ENCODE peak calls at places on chromosomes 3 and 15, in seven cellular contexts. Q, M, B, I, V, F and O are unnamed samples.

GRCh38 chr15:74240002-74240568 is 4.0 kb downstream of the CCDC33 start:
- DNase-seq in Q (no peak), M (peak), B (peak), I (peak), V (peak), F (no peak), O (peak)

GRCh38 chr3:8560608-8561007 is 59.0 kb downstream of the LMCD1 start:
- DNase-seq in Q (no peak), M (no peak), B (no peak), I (peak), V (no peak), F (no peak), O (no peak)

GRCh38 chr3:184506579-184506978 is 55.0 kb upstream of the EPHB3 start:
- DNase-seq in Q (no peak), M (no peak), B (no peak), I (peak), V (no peak), F (no peak), O (peak)

GRCh38 chr3:180744226-180744625 is 64.9 kb upstream of the CCDC39 start:
- DNase-seq in Q (peak), M (no peak), B (no peak), I (peak), V (no peak), F (no peak), O (no peak)

GRCh38 chr3:72639736-72640135 is 208.5 kb downstream of the SHQ1 start:
- DNase-seq in Q (no peak), M (no peak), B (no peak), I (no peak), V (no peak), F (no peak), O (no peak)

GRCh38 chr3:48918388-48919214 is at the start of gene ARIH2:
- DNase-seq in Q (peak), M (peak), B (peak), I (peak), V (peak), F (peak), O (peak)

GRCh38 chr3:104388624-104389023 is 978.1 kb upstream of the ALCAM start:
- DNase-seq in Q (no peak), M (no peak), B (no peak), I (no peak), V (no peak), F (no peak), O (no peak)

GRCh38 chr3:179373938-179374337 is 26.4 kb downstream of the MFN1 start:
- DNase-seq in Q (no peak), M (no peak), B (no peak), I (no peak), V (no peak), F (no peak), O (no peak)

GRCh38 chr3:127043731-127044510 is 61.0 kb downstream of the PLXNA1 start:
- DNase-seq in Q (no peak), M (no peak), B (peak), I (peak), V (no peak), F (no peak), O (no peak)